ENCODE peak calls at places on chromosomes 7 and 10, in eight cellular contexts. F, S, G, W, Y, H, M and Q are unnamed samples.

GRCh38 chr10:100508691-100509150 is 10.9 kb downstream of the SEC31B start:
- DNase-seq in W (peak; percentile 29), F (peak; percentile 62), S (peak; percentile 52), M (no peak), G (peak; percentile 62), H (no peak), Y (peak; percentile 11), Q (peak; percentile 58)

GRCh38 chr10:14578060-14578952 is 196.4 kb downstream of the FAM107B start:
- DNase-seq in H (no peak), M (no peak), F (no peak), S (no peak), G (no peak), W (no peak), Y (peak; percentile 9), Q (no peak)

GRCh38 chr7:38229386-38229785 is 44.0 kb downstream of the TARP start:
- DNase-seq in H (no peak), M (no peak), G (no peak), Y (no peak), S (peak; percentile 76), W (no peak), F (no peak), Q (no peak)

GRCh38 chr7:22184549-22185199 is 172.3 kb downstream of the RAPGEF5 start:
- DNase-seq in Y (no peak), M (no peak), W (no peak), H (no peak), G (no peak), F (no peak), S (no peak), Q (no peak)

GRCh38 chr7:128303133-128303532 is 40.6 kb downstream of the RBM28 start:
- DNase-seq in W (no peak), G (no peak), S (no peak), Y (no peak), F (no peak), M (no peak), H (no peak), Q (no peak)

GRCh38 chr7:23679898-23680416 is at the start of gene FAM221A:
- DNase-seq in F (peak; percentile 84), M (peak; percentile 82), G (peak; percentile 70), H (peak; percentile 90), Y (peak; percentile 94), S (peak; percentile 68), W (peak; percentile 68), Q (peak; percentile 88)

GRCh38 chr7:42151309-42151708 is 85.7 kb downstream of the GLI3 start:
- DNase-seq in G (no peak), M (no peak), W (no peak), F (no peak), Y (no peak), H (no peak), S (no peak), Q (no peak)

GRCh38 chr10:119377431-119377830 is 165.1 kb downstream of the RGS10 start:
- DNase-seq in Y (no peak), M (no peak), W (no peak), F (no peak), G (no peak), H (no peak), S (no peak), Q (no peak)

GRCh38 chr10:24350111-24350921 is 141.4 kb downstream of the KIAA1217 start:
- DNase-seq in M (no peak), W (no peak), G (no peak), H (no peak), F (no peak), S (no peak), Y (no peak), Q (no peak)

GRCh38 chr7:131488361-131488760 is 68.1 kb downstream of the PODXL start:
- DNase-seq in W (no peak), G (no peak), F (no peak), M (no peak), S (peak; percentile 36), Y (no peak), H (no peak), Q (no peak)

GRCh38 chr10:15395912-15396311 is 24.8 kb upstream of the FAM171A1 start:
- DNase-seq in S (no peak), G (no peak), F (no peak), H (peak; percentile 26), M (no peak), Y (no peak), W (no peak), Q (no peak)

GRCh38 chr10:73364964-73365363 is 6.3 kb upstream of the CFAP70 start:
- DNase-seq in M (no peak), S (no peak), F (no peak), Y (no peak), G (no peak), W (no peak), H (no peak), Q (no peak)

GRCh38 chr10:62019013-62019684 is 117.7 kb downstream of the ARID5B start:
- DNase-seq in H (no peak), Y (no peak), W (no peak), F (no peak), M (no peak), G (no peak), S (peak; percentile 30), Q (no peak)

GRCh38 chr10:43815486-43815885 is 166.8 kb upstream of the ZNF32 start:
- DNase-seq in Y (no peak), H (no peak), W (no peak), G (no peak), F (no peak), M (no peak), S (no peak), Q (no peak)